ENCODE peak calls at places on chromosomes 2 and 18, in six cellular contexts. C is NCI-H1694, F is D341Med, H is brain microvascular endothelial cell, L is anterior cingulate cortex, P is hippocampal formation. V is an unnamed sample.

GRCh38 chr2:178109813-178110212 is 2.4 kb upstream of the RBM45 start:
- DNase-seq in H (no peak), F (peak; percentile 39), L (no peak), P (no peak), C (peak; percentile 79), V (no peak)

GRCh38 chr2:233758849-233759248 is 1.2 kb upstream of the UGT1A1 start:
- DNase-seq in P (no peak), L (no peak), H (no peak), F (no peak), C (no peak), V (no peak)

GRCh38 chr18:77165489-77166415 is 33.2 kb upstream of the MBP start:
- DNase-seq in C (peak; percentile 25), L (no peak), P (no peak), F (no peak), H (peak; percentile 27), V (no peak)

GRCh38 chr18:49052891-49053644 is 102.3 kb upstream of the SMAD7 start:
- DNase-seq in F (no peak), H (peak; percentile 99), C (peak; percentile 50), P (no peak), L (no peak), V (no peak)

GRCh38 chr2:171185941-171186340 is 25.2 kb upstream of the TLK1 start:
- DNase-seq in L (no peak), H (peak; percentile 31), F (no peak), C (no peak), P (no peak), V (no peak)

GRCh38 chr2:230827774-230828271 is 36.9 kb upstream of the ITM2C start:
- DNase-seq in F (no peak), L (no peak), C (no peak), H (no peak), P (no peak), V (no peak)

GRCh38 chr2:26335231-26335630 is 10.7 kb upstream of the SELENOI start:
- DNase-seq in P (no peak), L (no peak), F (no peak), H (no peak), C (no peak), V (no peak)

GRCh38 chr2:45643543-45644542 is 7.6 kb upstream of the PRKCE start:
- DNase-seq in P (peak; percentile 27), H (no peak), C (peak; percentile 35), F (peak; percentile 94), L (peak; percentile 38), V (peak; percentile 39)

GRCh38 chr2:226721541-226721940 is 78.1 kb downstream of the IRS1 start:
- DNase-seq in L (no peak), H (no peak), F (no peak), P (no peak), C (peak; percentile 77), V (no peak)

GRCh38 chr2:67883316-67884080 is 179.3 kb downstream of the C1D start:
- DNase-seq in H (no peak), L (no peak), P (no peak), C (no peak), F (no peak), V (no peak)

GRCh38 chr2:240703417-240704341 is 12.0 kb downstream of the AQP12A start:
- DNase-seq in P (no peak), L (no peak), H (no peak), F (no peak), C (no peak), V (no peak)

GRCh38 chr2:205024822-205025518 is 479.7 kb downstream of the PARD3B start:
- DNase-seq in C (peak; percentile 33), P (peak; percentile 28), H (peak; percentile 96), F (no peak), L (peak; percentile 7), V (peak; percentile 53)

GRCh38 chr2:165837122-165837521 is 43.1 kb upstream of the GALNT3 start:
- DNase-seq in C (no peak), L (peak; percentile 26), F (no peak), H (peak; percentile 75), P (no peak), V (peak; percentile 35)

GRCh38 chr2:199975297-199975895 is 20.0 kb downstream of the MAIP1 start:
- DNase-seq in H (no peak), P (no peak), L (no peak), C (no peak), F (no peak), V (no peak)

GRCh38 chr2:172442072-172442895 is 14.9 kb downstream of the ITGA6 start:
- DNase-seq in F (no peak), L (no peak), C (no peak), H (peak; percentile 90), P (no peak), V (no peak)

GRCh38 chr2:237866119-237866621 is 6.7 kb downstream of the RAMP1 start:
- DNase-seq in H (peak; percentile 73), F (no peak), C (no peak), L (no peak), P (no peak), V (no peak)

GRCh38 chr2:190343500-190344274 is at the start of gene INPP1:
- DNase-seq in F (peak; percentile 46), H (peak; percentile 47), C (no peak), L (peak; percentile 59), P (peak; percentile 72), V (peak; percentile 55)

GRCh38 chr2:150234787-150235512 is 252.5 kb downstream of the RND3 start:
- DNase-seq in H (peak; percentile 38), L (no peak), P (peak; percentile 18), C (peak; percentile 93), F (no peak), V (no peak)

GRCh38 chr2:65708129-65708528 is 275.7 kb upstream of the SPRED2 start:
- DNase-seq in L (no peak), C (no peak), H (no peak), F (no peak), P (no peak), V (no peak)

GRCh38 chr2:102106133-102106556 is 36.4 kb upstream of the IL1R1 start:
- DNase-seq in H (peak; percentile 85), L (no peak), P (no peak), C (no peak), F (no peak), V (no peak)

GRCh38 chr2:37802106-37802791 is 122.8 kb upstream of the RMDN2 start:
- DNase-seq in C (no peak), P (no peak), L (no peak), F (no peak), H (no peak), V (no peak)

GRCh38 chr2:56713161-56713676 is 529.4 kb downstream of the CCDC85A start:
- DNase-seq in C (no peak), L (no peak), F (no peak), H (peak; percentile 0), P (no peak), V (no peak)

GRCh38 chr18:46333371-46334199 is 229.4 kb downstream of the HAUS1 start:
- DNase-seq in L (peak; percentile 59), P (peak; percentile 26), H (no peak), C (peak; percentile 31), F (peak; percentile 99), V (peak; percentile 52)

GRCh38 chr18:58057291-58057965 is 13.4 kb downstream of the NEDD4L start:
- DNase-seq in F (peak; percentile 64), H (no peak), L (peak; percentile 12), C (no peak), P (peak; percentile 31), V (no peak)

GRCh38 chr2:120661551-120661950 is 74.1 kb upstream of the GLI2 start:
- DNase-seq in F (no peak), L (peak; percentile 52), C (no peak), H (no peak), P (peak; percentile 62), V (peak; percentile 49)

GRCh38 chr2:224040753-224041152 is 1.7 kb upstream of the SERPINE2 start:
- DNase-seq in H (no peak), C (no peak), L (no peak), F (no peak), P (no peak), V (no peak)

GRCh38 chr2:85216051-85216431 is 82.8 kb downstream of the TCF7L1 start:
- DNase-seq in F (no peak), L (peak; percentile 80), C (no peak), H (peak; percentile 14), P (peak; percentile 65), V (peak; percentile 30)

GRCh38 chr2:129914538-129915302 is 64.7 kb upstream of the RAB6C start:
- DNase-seq in P (no peak), H (no peak), L (no peak), F (no peak), C (no peak), V (no peak)

V was measured in occipital lobe.